ENCODE peak calls at places on chromosomes 7 and 10, in four cellular contexts. B is WTC11, O is A549, S is K562. N is an unnamed sample.

GRCh38 chr10:35569111-35569707 is 35.9 kb upstream of the GJD4 start:
- DNase-seq in B (no peak), O (no peak), S (no peak), N (no peak)

GRCh38 chr7:73681031-73681430 is 2.2 kb downstream of the DNAJC30 start:
- DNase-seq in B (no peak), O (no peak), S (no peak), N (no peak)

GRCh38 chr7:46960974-46961373 is 620.9 kb downstream of the TNS3 start:
- DNase-seq in B (no peak), O (no peak), S (no peak), N (no peak)

GRCh38 chr7:142405122-142405765 is 147.4 kb upstream of the PRSS58 start:
- DNase-seq in B (no peak), O (no peak), S (no peak), N (no peak)

GRCh38 chr10:89337493-89337892 is 9.7 kb downstream of the IFIT3 start:
- DNase-seq in B (no peak), O (no peak), S (no peak), N (no peak)

GRCh38 chr10:92830478-92831389 is 17.6 kb upstream of the EXOC6 start:
- DNase-seq in B (no peak), O (no peak), S (peak), N (no peak)

GRCh38 chr7:140322759-140323158 is 75.6 kb downstream of the SLC37A3 start:
- DNase-seq in B (no peak), O (no peak), S (peak), N (no peak)

GRCh38 chr10:124259139-124259825 is 159.4 kb downstream of the OAT start:
- DNase-seq in B (peak), O (no peak), S (no peak), N (peak)

GRCh38 chr10:11263039-11263345 is 245.3 kb downstream of the CELF2 start:
- DNase-seq in B (no peak), O (no peak), S (no peak), N (no peak)

GRCh38 chr10:30528427-30528782 is 94.4 kb downstream of the MAP3K8 start:
- DNase-seq in B (no peak), O (no peak), S (no peak), N (no peak)
- TF ChIP-seq NR3C1 in B (no peak), O (no peak), S (no peak), N (no peak)

GRCh38 chr7:115679976-115680375 is 350.6 kb downstream of the TFEC start:
- DNase-seq in B (peak), O (no peak), S (no peak), N (peak)
- TF ChIP-seq NR3C1 in B (no peak), O (no peak), S (no peak), N (no peak)

DNA sequence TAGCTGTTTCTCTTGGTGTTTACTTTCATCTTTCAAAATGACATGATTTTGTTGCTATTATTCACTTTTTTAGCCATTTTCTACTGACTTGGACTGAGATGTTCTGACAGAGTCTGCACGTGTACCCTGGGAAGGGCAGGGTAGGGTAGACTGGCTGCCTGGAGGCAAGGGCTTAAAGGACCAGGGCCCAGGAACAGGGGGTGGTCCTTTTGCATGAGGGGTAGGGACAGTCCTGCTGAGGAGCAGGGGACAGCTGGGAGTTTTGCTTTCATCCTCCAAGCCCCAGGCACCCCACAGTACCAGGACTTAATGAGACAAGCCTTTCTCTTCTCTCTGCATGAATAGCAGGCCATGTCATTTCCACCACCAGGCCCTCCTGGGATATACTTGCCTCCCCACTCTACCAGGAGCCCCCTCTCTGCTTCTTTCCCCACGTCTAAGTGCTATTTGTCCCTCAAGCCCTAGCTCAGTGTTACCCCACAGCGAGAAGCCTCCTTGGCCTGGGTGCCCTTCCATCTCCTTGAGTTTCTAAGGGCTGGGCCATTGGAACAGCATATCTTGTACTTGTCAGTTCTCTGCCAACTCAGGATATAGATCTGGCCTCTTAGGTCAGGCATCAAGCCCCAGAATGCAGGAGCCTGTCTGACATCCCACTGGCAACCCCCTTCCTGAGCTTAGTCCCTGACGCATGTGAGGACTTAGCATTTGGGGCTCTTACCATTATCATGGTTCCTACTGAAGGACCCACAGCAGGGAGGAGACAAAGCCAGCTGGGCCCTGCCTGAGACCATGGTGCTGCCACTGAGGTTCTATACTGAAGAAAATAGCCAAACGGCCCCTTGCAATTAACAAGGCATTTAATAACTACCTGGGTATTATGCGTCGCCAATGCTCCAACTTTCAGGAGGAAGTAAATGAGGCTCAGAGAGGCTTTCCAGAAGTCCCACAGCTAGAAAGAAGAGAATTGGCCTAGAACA is 78.4 kb upstream of the UNC5B start:
- DNase-seq in B (no peak), O (no peak), S (no peak), N (no peak)
- TF ChIP-seq NR3C1 in B (no peak), O (no peak), S (no peak), N (no peak)

DNA sequence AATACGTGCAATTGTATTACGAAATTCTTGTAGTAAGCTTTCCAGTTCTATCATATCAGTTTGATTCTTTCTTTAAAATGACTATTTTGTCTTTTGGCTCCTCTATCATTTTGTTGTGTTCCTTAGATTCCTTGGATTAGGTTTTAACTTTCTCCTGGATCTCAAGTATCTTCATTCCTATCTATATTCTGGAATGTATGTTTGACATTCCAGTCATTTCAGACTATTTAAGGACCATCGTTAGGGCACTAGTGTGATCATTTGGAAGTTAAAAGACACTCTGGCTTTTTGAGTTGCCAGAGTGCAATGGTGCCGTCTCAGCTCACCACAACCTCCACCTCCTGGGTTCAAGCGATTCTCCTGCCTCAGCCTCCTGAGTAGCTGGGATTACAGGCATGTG is 45.7 kb upstream of the SFTPD start:
- DNase-seq in B (no peak), O (no peak), S (no peak), N (no peak)
- TF ChIP-seq NR3C1 in B (no peak), O (no peak), S (no peak), N (no peak)

GRCh38 chr10:43120948-43121290 is 17.3 kb upstream of the CSGALNACT2 start:
- DNase-seq in B (no peak), O (no peak), S (no peak), N (no peak)

GRCh38 chr10:43118631-43119415 is 19.4 kb upstream of the CSGALNACT2 start:
- DNase-seq in B (no peak), O (no peak), S (no peak), N (no peak)

GRCh38 chr10:43121444-43121843 is 16.8 kb upstream of the CSGALNACT2 start:
- DNase-seq in B (no peak), O (no peak), S (no peak), N (no peak)

GRCh38 chr10:43119416-43120115 is 18.7 kb upstream of the CSGALNACT2 start:
- DNase-seq in B (no peak), O (no peak), S (no peak), N (no peak)

DNA sequence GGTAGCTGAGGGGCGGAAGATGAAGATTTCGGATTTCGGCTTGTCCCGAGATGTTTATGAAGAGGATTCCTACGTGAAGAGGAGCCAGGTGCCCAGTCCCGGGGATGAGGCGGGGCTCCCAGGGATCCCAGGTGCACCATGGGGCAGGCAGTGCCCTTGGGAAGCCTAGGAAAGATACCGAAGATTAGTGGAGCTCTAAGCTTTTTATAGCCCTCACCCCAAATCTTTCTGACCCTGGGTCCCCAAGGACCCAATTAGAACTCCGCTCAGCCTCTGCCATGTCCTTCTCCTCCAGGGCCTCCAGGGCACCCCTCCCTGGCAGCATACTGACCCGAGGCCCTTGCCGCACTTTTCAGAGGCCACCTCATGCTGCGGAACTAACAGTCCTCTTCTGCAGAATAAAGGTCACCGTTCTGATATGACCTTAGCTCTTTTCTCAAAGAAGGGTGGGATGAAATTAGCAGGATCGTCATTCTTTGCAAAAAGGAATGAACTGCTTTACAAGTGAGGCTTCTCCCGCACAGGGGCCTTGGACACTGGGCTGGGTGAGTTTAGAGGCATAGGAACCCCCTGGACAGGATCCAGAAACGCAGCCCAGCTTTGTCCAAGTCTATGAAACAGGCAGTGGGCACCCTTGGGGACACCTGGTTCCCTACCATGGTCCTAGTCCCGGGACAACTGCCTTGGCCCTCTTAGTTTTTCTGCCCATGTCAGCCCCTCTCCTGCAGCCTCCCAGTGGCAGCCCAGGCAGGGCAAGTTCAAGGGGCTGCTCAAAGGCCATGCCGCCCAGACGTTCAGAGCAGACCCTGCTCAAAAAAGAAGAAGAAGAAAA is 17.9 kb upstream of the CSGALNACT2 start:
- DNase-seq in B (no peak), O (no peak), S (no peak), N (no peak)
- TF ChIP-seq NR3C1 in B (no peak), O (no peak), S (no peak), N (no peak)

GRCh38 chr10:51397695-51398094 is 301.7 kb downstream of the CSTF2T start:
- DNase-seq in B (no peak), O (no peak), S (no peak), N (no peak)
- TF ChIP-seq NR3C1 in B (no peak), O (no peak), S (no peak), N (no peak)

DNA sequence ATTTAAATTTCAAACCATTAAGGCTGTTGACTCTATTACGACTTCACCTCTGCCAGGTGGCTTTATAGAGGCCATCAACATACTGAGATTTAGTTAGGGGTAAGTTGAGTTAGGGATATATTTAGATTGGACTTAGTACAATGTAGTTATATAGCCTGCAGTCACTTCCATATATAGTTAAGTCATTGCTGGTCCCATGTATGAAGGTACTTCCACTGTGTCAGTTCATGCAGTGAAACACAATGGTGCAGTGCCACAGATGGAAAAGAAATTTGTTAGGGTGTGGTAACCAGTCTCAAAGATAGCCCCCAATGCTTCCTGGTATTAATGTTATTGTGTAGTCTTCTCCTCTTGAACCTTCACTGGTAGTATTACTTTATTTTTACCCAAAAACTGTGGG is 12.6 kb upstream of the TSPAN13 start:
- DNase-seq in B (no peak), O (no peak), S (no peak), N (no peak)
- TF ChIP-seq NR3C1 in B (no peak), O (no peak), S (no peak), N (no peak)

GRCh38 chr7:11911900-11912299 is 79.9 kb upstream of the THSD7A start:
- DNase-seq in B (no peak), O (no peak), S (no peak), N (no peak)
- TF ChIP-seq NR3C1 in B (no peak), O (no peak), S (no peak), N (no peak)

DNA sequence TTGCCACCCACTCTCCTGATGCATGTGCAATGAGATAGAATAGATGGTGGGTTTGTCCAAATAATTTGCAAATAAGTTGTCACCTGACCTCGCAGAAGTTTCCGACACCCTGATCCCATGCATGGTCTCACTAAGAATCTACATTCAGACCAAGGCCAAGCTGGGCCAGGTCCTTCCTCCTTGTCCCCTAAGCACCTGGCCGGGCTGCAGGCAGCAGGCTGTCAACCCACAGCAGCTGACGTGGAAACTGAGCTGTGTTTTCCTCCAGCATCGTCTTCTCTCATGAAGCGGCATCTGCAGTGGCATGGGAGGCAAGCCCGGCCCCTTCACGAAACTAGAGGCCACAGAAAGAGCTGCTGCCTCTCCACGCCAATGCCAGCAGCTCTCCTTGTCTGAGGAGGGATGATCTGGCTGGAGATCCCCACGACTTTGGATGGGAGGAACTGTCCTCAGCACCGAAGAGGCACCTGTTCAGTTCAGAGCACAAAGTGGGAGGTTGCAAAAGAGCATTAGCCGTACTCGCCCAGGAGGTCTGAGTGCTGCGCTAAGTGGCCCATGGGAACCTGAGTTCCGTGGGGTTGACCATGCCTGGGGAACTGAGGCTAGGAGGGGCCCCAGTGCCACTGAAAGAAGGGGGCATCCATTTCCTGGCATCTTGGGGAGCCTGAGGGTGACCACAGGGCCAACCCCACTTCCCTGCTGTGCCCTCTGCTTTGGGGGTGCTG is 110.5 kb upstream of the INSIG1 start:
- DNase-seq in B (no peak), O (no peak), S (no peak), N (no peak)
- TF ChIP-seq NR3C1 in B (no peak), O (no peak), S (no peak), N (no peak)